ENCODE peak calls at places on chromosome 1, in seven cellular contexts. G is stimulated activated CD4-positive, alpha-beta T cell treated with anti-CD3 and anti-CD28 coated beads, Interleukin-12 subunit alpha, Interleukin-12 subunit beta, amount 100 ng/mL, for 48 hours; P is left ventricle myocardium inferior; T is colonic mucosa; Q is NCI-H2029 treated with DMSO at 0.1 percent for 48 hours; Z is RWPE1; J is A172. F is an unnamed sample.

GRCh38 chr1:5858246-5858645 is 134.0 kb downstream of the NPHP4 start:
- DNase-seq in G (no peak), P (no peak), T (no peak), Q (no peak), Z (no peak), J (no peak), F (no peak)

GRCh38 chr1:198449281-198449680 is 91.2 kb downstream of the ATP6V1G3 start:
- DNase-seq in G (no peak), P (no peak), T (no peak), Q (no peak), Z (peak; percentile 94), J (peak; percentile 48), F (no peak)

GRCh38 chr1:232655746-232656085 is 25.8 kb upstream of the SIPA1L2 start:
- DNase-seq in G (no peak), P (no peak), T (no peak), Q (no peak), Z (no peak), J (no peak), F (no peak)

GRCh38 chr1:31985430-31985829 is 28.2 kb upstream of the KHDRBS1 start:
- DNase-seq in G (no peak), P (no peak), T (no peak), Q (no peak), Z (no peak), J (no peak), F (no peak)

GRCh38 chr1:44345187-44345775 is 9.8 kb downstream of the ERI3 start:
- DNase-seq in G (no peak), P (no peak), T (no peak), Q (no peak), Z (no peak), J (no peak), F (no peak)

GRCh38 chr1:43764581-43764980 is 57.2 kb downstream of the ST3GAL3 start:
- DNase-seq in G (no peak), P (no peak), T (no peak), Q (peak; percentile 89), Z (no peak), J (no peak), F (no peak)

GRCh38 chr1:206798384-206798996 is 26.2 kb upstream of the IL10 start:
- DNase-seq in G (no peak), P (no peak), T (no peak), Q (no peak), Z (no peak), J (no peak), F (no peak)

GRCh38 chr1:203172184-203173115 is 3.2 kb downstream of the MYBPH start:
- DNase-seq in G (peak; percentile 56), P (peak; percentile 48), T (peak; percentile 67), Q (no peak), Z (peak; percentile 82), J (peak; percentile 74), F (peak; percentile 17)

GRCh38 chr1:203129501-203130231 is 2.1 kb downstream of the ADORA1 start:
- DNase-seq in G (no peak), P (peak; percentile 76), T (no peak), Q (no peak), Z (no peak), J (no peak), F (no peak)

GRCh38 chr1:29473167-29473855 is 237.0 kb downstream of the PTPRU start:
- DNase-seq in G (no peak), P (no peak), T (no peak), Q (no peak), Z (no peak), J (no peak), F (no peak)

GRCh38 chr1:44822981-44823451 is 14.7 kb downstream of the BTBD19 start:
- DNase-seq in G (no peak), P (no peak), T (no peak), Q (no peak), Z (no peak), J (no peak), F (no peak)

GRCh38 chr1:21268281-21269239 is 21.7 kb downstream of the ECE1 start:
- DNase-seq in G (no peak), P (no peak), T (no peak), Q (peak; percentile 22), Z (no peak), J (no peak), F (no peak)

GRCh38 chr1:111730282-111730681 is 8.9 kb downstream of the INKA2 start:
- DNase-seq in G (no peak), P (no peak), T (peak; percentile 4), Q (no peak), Z (no peak), J (no peak), F (no peak)

GRCh38 chr1:33836911-33837310 is 27.0 kb upstream of the HMGB4 start:
- DNase-seq in G (no peak), P (no peak), T (no peak), Q (no peak), Z (no peak), J (no peak), F (no peak)

GRCh38 chr1:2830761-2831425 is 29.4 kb upstream of the TTC34 start:
- DNase-seq in G (no peak), P (no peak), T (no peak), Q (no peak), Z (no peak), J (no peak), F (no peak)